ENCODE peak calls at places on chromosomes 16 and 17, in nine cellular contexts. Q is transverse colon, Z is IMR-90, A is uterus, B is right lobe of liver, Y is A549, X is adrenal gland, I is body of pancreas, E is esophagus squamous epithelium. U is an unnamed sample. For H3K4me1, the result is how much of the 10 kb centered on the place peaks cover.

GRCh38 chr17:38428643-38429371 is 543 bp downstream of the ARHGAP23 start:
- DNase-seq in Q (peak), Z (peak), A (peak), B (peak), Y (peak), X (peak), I (peak), E (no peak), U (no peak)

GRCh38 chr17:69857412-69857835 is 217.6 kb upstream of the KCNJ16 start:
- DNase-seq in Q (no peak), Z (peak), A (no peak), B (no peak), Y (no peak), X (no peak), I (no peak), E (no peak), U (no peak)

GRCh38 chr16:71396589-71396988 is 38.1 kb downstream of the CALB2 start:
- DNase-seq in Q (no peak), Z (no peak), A (no peak), B (no peak), Y (no peak), X (no peak), I (no peak), E (no peak), U (no peak)

GRCh38 chr17:17716837-17717523 is 35.7 kb downstream of the RAI1 start:
- DNase-seq in Q (no peak), Z (no peak), A (no peak), B (no peak), Y (no peak), X (no peak), I (no peak), E (no peak), U (no peak)

GRCh38 chr16:85908889-85909584 is 10.1 kb downstream of the IRF8 start:
- DNase-seq in Q (no peak), Z (no peak), A (no peak), B (no peak), Y (no peak), X (peak), I (peak), E (no peak), U (no peak)

GRCh38 chr17:31674305-31674704 is 184.7 kb downstream of the COPRS start:
- DNase-seq in Q (no peak), Z (peak), A (no peak), B (no peak), Y (no peak), X (no peak), I (no peak), E (no peak), U (no peak)

GRCh38 chr16:71421911-71422310 is 19.9 kb downstream of the TLE7 start:
- DNase-seq in Q (peak), Z (no peak), A (no peak), B (no peak), Y (peak), X (peak), I (peak), E (no peak), U (peak)

GRCh38 chr16:46915483-46916025 is 31.4 kb downstream of the GPT2 start:
- DNase-seq in Q (no peak), Z (no peak), A (no peak), B (no peak), Y (no peak), X (no peak), I (no peak), E (no peak), U (no peak)

GRCh38 chr17:41864498-41864836 is 756 bp downstream of the KLHL11 start:
- DNase-seq in Q (no peak), Z (no peak), A (no peak), B (no peak), Y (no peak), X (no peak), I (no peak), E (no peak), U (no peak)

GRCh38 chr17:42679001-42679491 is 2.3 kb upstream of the PLEKHH3 start:
- DNase-seq in Q (peak), Z (peak), A (peak), B (no peak), Y (peak), X (no peak), I (peak), E (no peak), U (no peak)

GRCh38 chr17:74608511-74608910 is 15.0 kb downstream of the CD300E start:
- DNase-seq in Q (no peak), Z (no peak), A (no peak), B (no peak), Y (no peak), X (no peak), I (no peak), E (no peak), U (no peak)

GRCh38 chr17:72075995-72076677 is 44.7 kb upstream of the SOX9 start:
- DNase-seq in Q (no peak), Z (no peak), A (no peak), B (peak), Y (no peak), X (no peak), I (peak), E (no peak), U (no peak)

GRCh38 chr16:63061319-63061718 is 1025.1 kb upstream of the CDH8 start:
- DNase-seq in Q (no peak), Z (no peak), A (no peak), B (no peak), Y (no peak), X (no peak), I (no peak), E (no peak), U (no peak)

GRCh38 chr17:61481421-61481820 is 29.2 kb downstream of the TBX4 start:
- DNase-seq in Q (no peak), Z (no peak), A (no peak), B (peak), Y (no peak), X (no peak), I (no peak), E (no peak), U (peak)

GRCh38 chr17:63171428-63172205 is 205.6 kb downstream of the TANC2 start:
- DNase-seq in Q (no peak), Z (peak), A (no peak), B (no peak), Y (no peak), X (no peak), I (no peak), E (no peak), U (no peak)

GRCh38 chr17:33234930-33235685 is 58.0 kb downstream of the ASIC2 start:
- DNase-seq in Q (peak), Z (peak), A (peak), B (no peak), Y (peak), X (peak), I (peak), E (no peak), U (no peak)

GRCh38 chr17:40596261-40596919 is 31.1 kb upstream of the CCR7 start:
- DNase-seq in Q (no peak), Z (peak), A (no peak), B (no peak), Y (peak), X (no peak), I (no peak), E (no peak), U (no peak)

GRCh38 chr16:80804061-80804450 is 342 bp downstream of the CDYL2 start:
- DNase-seq in Q (peak), Z (peak), A (no peak), B (peak), Y (no peak), X (peak), I (peak), E (no peak), U (peak)

GRCh38 chr17:1076299-1076981 is 79.5 kb downstream of the TIMM22 start:
- DNase-seq in Q (no peak), Z (no peak), A (no peak), B (no peak), Y (no peak), X (no peak), I (no peak), E (no peak), U (no peak)

GRCh38 chr16:69371564-69371963 is 14.2 kb downstream of the TERF2 start:
- DNase-seq in Q (no peak), Z (no peak), A (no peak), B (no peak), Y (no peak), X (no peak), I (no peak), E (no peak), U (peak)

GRCh38 chr17:892958-893357 is 86.6 kb downstream of the NXN start:
- DNase-seq in Q (no peak), Z (no peak), A (no peak), B (no peak), Y (no peak), X (no peak), I (no peak), E (no peak), U (no peak)

GRCh38 chr17:34730816-34731215 is 151.4 kb downstream of the TMEM132E start:
- DNase-seq in Q (no peak), Z (no peak), A (no peak), B (no peak), Y (no peak), X (no peak), I (no peak), E (no peak), U (no peak)

GRCh38 chr17:76550712-76551615 is 11.1 kb downstream of the PRCD start:
- DNase-seq in Q (no peak), Z (peak), A (no peak), B (no peak), Y (no peak), X (peak), I (peak), E (no peak), U (no peak)

GRCh38 chr16:24139282-24139681 is 116.9 kb upstream of the CACNG3 start:
- DNase-seq in Q (no peak), Z (no peak), A (no peak), B (no peak), Y (no peak), X (no peak), I (no peak), E (no peak), U (no peak)

GRCh38 chr17:39236383-39236927 is 10.7 kb upstream of the STAC2 start:
- DNase-seq in Q (no peak), Z (no peak), A (no peak), B (no peak), Y (no peak), X (no peak), I (no peak), E (no peak), U (no peak)

GRCh38 chr16:29674188-29674587 is 4.8 kb upstream of the QPRT start:
- DNase-seq in Q (peak), Z (peak), A (peak), B (no peak), Y (no peak), X (peak), I (peak), E (no peak), U (peak)

GRCh38 chr17:34673995-34674900 is 94.9 kb downstream of the TMEM132E start:
- DNase-seq in Q (no peak), Z (no peak), A (no peak), B (no peak), Y (no peak), X (no peak), I (no peak), E (no peak), U (no peak)

GRCh38 chr16:12535535-12536411 is 267.9 kb downstream of the CPPED1 start:
- DNase-seq in Q (no peak), Z (no peak), A (no peak), B (no peak), Y (no peak), X (no peak), I (no peak), E (no peak), U (no peak)

GRCh38 chr17:81553018-81553615 is 964 bp upstream of the FAAP100 start:
- DNase-seq in Q (peak), Z (peak), A (peak), B (no peak), Y (peak), X (peak), I (peak), E (peak), U (peak)

DNA sequence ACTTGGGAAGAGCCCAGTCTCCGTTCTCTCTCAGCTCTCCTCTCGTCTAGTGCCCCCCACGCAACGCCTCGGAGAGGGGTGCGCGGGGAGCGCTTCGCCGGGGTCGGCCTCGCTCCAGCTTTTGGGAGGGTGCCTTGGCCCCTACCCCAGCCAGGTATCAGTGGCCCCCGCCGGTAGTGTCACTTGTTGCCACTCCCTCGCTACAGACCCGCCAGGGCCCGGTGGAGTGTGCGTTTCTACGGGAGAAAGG is 786 bp upstream of the CDH11 start:
- DNase-seq in Q (no peak), Z (no peak), A (no peak), B (no peak), Y (no peak), X (no peak), I (no peak), E (no peak), U (no peak)
- H3K4me1 ChIP-seq in Q (half or more), Z (under half), A (under half), B (under half), Y (under half), X (under half), I (under half), E (under half), U (under half)

DNA sequence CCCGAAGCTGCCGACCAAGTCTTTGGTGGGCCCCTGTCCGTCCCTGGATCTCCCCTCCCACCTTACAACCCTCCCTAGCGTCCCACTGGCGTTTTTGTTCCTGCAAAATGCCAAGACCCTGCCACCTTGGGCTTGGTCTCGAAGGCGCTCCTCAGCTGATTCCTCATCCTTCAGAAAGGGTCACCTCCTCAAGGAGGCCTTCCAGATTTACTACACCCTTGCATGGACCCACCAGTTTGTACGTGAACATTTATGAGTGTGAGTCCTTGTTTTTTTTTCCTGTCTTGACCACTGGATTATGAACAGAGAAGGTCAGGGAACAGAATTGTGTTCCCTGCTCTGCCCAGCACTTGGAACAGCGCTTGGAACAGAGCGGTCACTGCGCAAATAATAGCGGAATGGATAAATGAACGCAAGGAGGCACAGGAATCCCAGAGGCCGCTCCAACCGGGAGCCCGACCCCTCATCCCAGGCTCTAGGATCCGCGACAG is 895 bp upstream of the GFER start:
- DNase-seq in Q (no peak), Z (no peak), A (no peak), B (no peak), Y (no peak), X (no peak), I (no peak), E (no peak), U (no peak)
- TF ChIP-seq POLR2A in Q (no peak), Z (no peak), A (no peak), B (no peak), Y (peak), X (no peak), I (no peak), E (no peak), U (no peak)

DNA sequence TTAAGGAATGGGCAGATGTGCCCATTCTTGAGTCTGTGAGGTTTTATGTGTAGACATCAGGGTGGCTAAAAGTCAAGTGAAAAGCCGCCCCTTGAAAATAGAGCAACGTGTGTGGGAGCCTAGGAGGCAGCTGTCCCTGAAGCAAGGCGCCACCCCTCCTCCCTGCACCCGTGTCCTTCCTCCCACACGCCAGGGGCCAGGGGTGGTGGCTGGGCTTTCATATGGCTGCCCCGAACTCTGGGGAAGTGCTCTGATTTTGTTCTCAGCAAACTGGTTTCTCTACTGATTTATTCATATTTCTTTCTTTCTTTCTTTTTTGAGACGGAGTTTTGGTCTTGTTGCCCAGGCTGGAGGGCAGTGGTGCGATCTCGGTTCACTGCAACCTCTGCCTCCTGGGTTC is 4.7 kb downstream of the ZNF750 start:
- DNase-seq in Q (no peak), Z (no peak), A (no peak), B (no peak), Y (no peak), X (no peak), I (no peak), E (no peak), U (no peak)
- H3K4me1 ChIP-seq in Q (under half), Z (under half), A (under half), B (under half), Y (under half), X (under half), I (under half), E (under half), U (under half)

DNA sequence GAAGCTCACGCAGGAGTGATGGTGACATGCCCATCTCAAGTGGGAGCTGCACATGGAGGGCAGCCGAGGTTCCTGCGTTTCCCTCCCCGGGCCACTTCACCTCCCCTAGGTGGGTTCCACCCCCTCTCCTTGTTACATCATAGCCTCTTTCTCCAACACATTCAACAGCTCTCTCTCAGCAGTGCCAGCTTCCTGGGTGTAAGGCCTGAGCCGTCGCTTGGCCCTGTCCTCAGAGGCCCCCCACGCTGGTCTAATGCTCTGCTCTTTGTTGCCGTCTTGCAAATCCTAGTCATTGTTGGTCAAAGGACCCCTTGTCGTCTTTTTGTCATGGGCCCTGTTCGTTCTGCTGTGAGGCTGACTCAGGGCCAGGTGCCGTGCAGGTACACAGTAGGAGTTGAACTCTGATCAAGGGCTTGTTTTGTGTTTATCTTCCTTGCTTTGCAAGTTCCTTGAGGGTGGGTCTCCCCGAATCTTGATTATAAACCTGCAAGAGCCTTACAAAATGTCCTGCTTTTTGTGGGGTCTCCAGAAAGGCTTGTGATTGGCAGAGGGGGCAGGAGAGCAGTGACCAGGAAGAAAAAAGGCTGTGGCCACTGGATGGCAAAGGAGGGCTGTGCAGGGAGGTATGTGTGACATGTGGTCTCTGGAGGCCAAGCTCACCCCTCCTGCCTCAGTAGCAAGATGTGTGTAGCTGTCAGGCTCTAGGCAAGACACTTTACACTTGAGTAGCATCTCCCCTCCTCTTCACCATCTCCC is 136.6 kb downstream of the CCDC182 start:
- DNase-seq in Q (no peak), Z (no peak), A (no peak), B (no peak), Y (no peak), X (no peak), I (no peak), E (no peak), U (no peak)
- TF ChIP-seq POLR2A in Q (no peak), Z (no peak), A (no peak), B (no peak), Y (no peak), X (no peak), I (no peak), E (no peak), U (no peak)

GRCh38 chr17:45313419-45313771 is 3.4 kb downstream of the MAP3K14 start:
- DNase-seq in Q (no peak), Z (no peak), A (no peak), B (peak), Y (no peak), X (no peak), I (no peak), E (no peak), U (no peak)
- H3K4me1 ChIP-seq in Q (half or more), Z (under half), A (under half), B (half or more), Y (half or more), X (half or more), I (half or more), E (half or more), U (half or more)

GRCh38 chr17:47652570-47652969 is 2.9 kb downstream of the KPNB1 start:
- DNase-seq in Q (no peak), Z (peak), A (no peak), B (no peak), Y (no peak), X (no peak), I (no peak), E (no peak), U (no peak)

GRCh38 chr17:47651704-47652103 is 2.0 kb downstream of the KPNB1 start:
- DNase-seq in Q (no peak), Z (no peak), A (no peak), B (no peak), Y (no peak), X (no peak), I (no peak), E (no peak), U (no peak)

GRCh38 chr17:47649153-47649971 is at the start of gene KPNB1:
- DNase-seq in Q (peak), Z (peak), A (peak), B (peak), Y (peak), X (peak), I (peak), E (peak), U (peak)

GRCh38 chr17:47649972-47650524 is 329 bp downstream of the KPNB1 start:
- DNase-seq in Q (no peak), Z (no peak), A (no peak), B (no peak), Y (peak), X (no peak), I (no peak), E (no peak), U (peak)

GRCh38 chr17:47650525-47651522 is 1.1 kb downstream of the KPNB1 start:
- DNase-seq in Q (peak), Z (peak), A (peak), B (peak), Y (peak), X (peak), I (peak), E (peak), U (peak)
- TF ChIP-seq POLR2A in Q (no peak), Z (no peak), A (no peak), B (no peak), Y (peak), X (no peak), I (peak), E (no peak), U (no peak)

GRCh38 chr16:57358527-57359095 is at the start of gene CCL22:
- DNase-seq in Q (no peak), Z (no peak), A (no peak), B (no peak), Y (no peak), X (no peak), I (no peak), E (no peak), U (peak)
- H3K4me1 ChIP-seq in Q (under half), Z (under half), A (under half), B (under half), Y (under half), X (under half), I (under half), E (under half), U (under half)

GRCh38 chr17:83079766-83080616 is 582 bp downstream of the METRNL start:
- DNase-seq in Q (no peak), Z (no peak), A (no peak), B (no peak), Y (peak), X (no peak), I (no peak), E (no peak), U (no peak)

GRCh38 chr17:83078378-83079339 is 750 bp upstream of the METRNL start:
- DNase-seq in Q (no peak), Z (no peak), A (peak), B (no peak), Y (no peak), X (no peak), I (no peak), E (no peak), U (peak)

GRCh38 chr17:83077411-83077810 is 2.0 kb upstream of the METRNL start:
- DNase-seq in Q (no peak), Z (no peak), A (no peak), B (no peak), Y (no peak), X (no peak), I (no peak), E (no peak), U (no peak)

GRCh38 chr17:83080641-83081560 is 1.5 kb downstream of the METRNL start:
- DNase-seq in Q (peak), Z (peak), A (peak), B (no peak), Y (no peak), X (peak), I (no peak), E (no peak), U (peak)

DNA sequence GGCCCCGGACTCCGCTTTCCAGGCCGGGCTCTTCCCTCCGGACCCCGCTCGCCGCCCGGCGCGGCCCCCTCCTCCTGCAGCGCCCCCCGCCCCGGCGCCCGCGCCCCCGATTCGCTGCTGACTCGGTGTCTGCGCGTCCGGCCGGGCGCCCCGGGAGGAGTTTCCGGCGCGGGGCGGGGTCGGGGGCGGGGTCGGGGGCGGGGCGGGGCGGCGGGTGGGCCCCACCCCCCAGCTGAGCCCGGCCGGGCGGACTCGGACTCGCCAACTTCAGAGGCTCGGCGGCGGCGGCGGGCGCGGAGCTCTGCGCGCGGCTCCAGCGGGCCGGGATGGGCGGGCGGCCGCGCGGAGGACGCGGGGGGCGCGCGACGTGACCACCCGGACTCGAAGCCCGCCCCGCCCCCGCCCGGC is at the start of gene METRNL:
- DNase-seq in Q (peak), Z (peak), A (peak), B (peak), Y (peak), X (peak), I (peak), E (no peak), U (peak)
- TF ChIP-seq POLR2A in Q (no peak), Z (peak), A (peak), B (peak), Y (peak), X (peak), I (no peak), E (no peak), U (peak)